ENCODE peak calls at places on chromosomes 7 and 10, in seven cellular contexts. N is ELR; P is progenitor cell of endocrine pancreas; O is stimulated activated CD4-positive, alpha-beta T cell treated with anti-CD3 and anti-CD28 coated beads, Interleukin-12 subunit alpha, Interleukin-12 subunit beta, amount 100 ng/mL, for 4 hours; H is activated T-helper 1 cell treated with Interleukin-2 at 50 U/mL for 16 hours; I is germinal center; W is stromal cell of bone marrow. Z is an unnamed sample.

GRCh38 chr10:44928462-44928861 is 17.3 kb downstream of the TMEM72 start:
- DNase-seq in N (no peak), P (no peak), O (no peak), H (no peak), I (no peak), W (no peak), Z (no peak)

GRCh38 chr10:125028291-125028867 is 86.5 kb downstream of the ZRANB1 start:
- DNase-seq in N (peak), P (no peak), O (no peak), H (no peak), I (no peak), W (no peak), Z (no peak)

GRCh38 chr10:43606323-43607198 is at the start of gene ZNF485:
- DNase-seq in N (peak), P (peak), O (peak), H (peak), I (peak), W (peak), Z (no peak)

GRCh38 chr7:145497911-145498525 is 618.6 kb upstream of the CNTNAP2 start:
- DNase-seq in N (no peak), P (no peak), O (no peak), H (no peak), I (no peak), W (peak), Z (no peak)

GRCh38 chr7:77580762-77581350 is 43.8 kb downstream of the PTPN12 start:
- DNase-seq in N (no peak), P (no peak), O (no peak), H (no peak), I (no peak), W (no peak), Z (peak)

GRCh38 chr7:108415821-108416536 is 40.3 kb downstream of the NRCAM start:
- DNase-seq in N (peak), P (no peak), O (no peak), H (no peak), I (peak), W (peak), Z (peak)

GRCh38 chr7:124959676-124960075 is 30.1 kb upstream of the POT1 start:
- DNase-seq in N (no peak), P (no peak), O (no peak), H (no peak), I (no peak), W (no peak), Z (no peak)

GRCh38 chr10:88525371-88526079 is 57.6 kb downstream of the RNLS start:
- DNase-seq in N (peak), P (no peak), O (no peak), H (no peak), I (no peak), W (peak), Z (peak)

GRCh38 chr10:37952926-37953325 is 23.5 kb downstream of the ZNF25 start:
- DNase-seq in N (no peak), P (no peak), O (no peak), H (no peak), I (no peak), W (no peak), Z (no peak)

GRCh38 chr10:2748287-2748686 is 319.1 kb upstream of the PFKP start:
- DNase-seq in N (no peak), P (no peak), O (no peak), H (no peak), I (no peak), W (no peak), Z (no peak)

GRCh38 chr7:133109816-133110215 is 27.9 kb upstream of the CHCHD3 start:
- DNase-seq in N (peak), P (no peak), O (no peak), H (no peak), I (no peak), W (no peak), Z (no peak)